ENCODE peak calls at places on chromosomes 7 and 10, in six cellular contexts. G is AG09309; N is CD8-positive, alpha-beta memory T cell; M is ovary; E is stimulated activated CD4-positive, alpha-beta T cell treated with anti-CD3 and anti-CD28 coated beads, Interleukin-15, amount 100 ng/mL, for 1 hour; W is HEK293T. R is an unnamed sample.

GRCh38 chr10:19453967-19454366 is 362.3 kb upstream of the PLXDC2 start:
- DNase-seq in G (no peak), N (no peak), M (no peak), E (no peak), W (no peak), R (no peak)

GRCh38 chr7:93895859-93896258 is 5.3 kb upstream of the TFPI2 start:
- DNase-seq in G (no peak), N (no peak), M (no peak), E (no peak), W (no peak), R (no peak)

GRCh38 chr7:2019693-2020511 is 212.8 kb downstream of the MAD1L1 start:
- DNase-seq in G (peak), N (no peak), M (peak), E (no peak), W (no peak), R (no peak)

GRCh38 chr10:64430690-64431323 is 909.6 kb downstream of the REEP3 start:
- DNase-seq in G (no peak), N (no peak), M (no peak), E (no peak), W (peak), R (peak)

GRCh38 chr10:86648706-86649426 is 5.5 kb upstream of the OPN4 start:
- DNase-seq in G (peak), N (no peak), M (peak), E (no peak), W (no peak), R (no peak)

GRCh38 chr7:120949393-120949799 is 1.2 kb upstream of the ING3 start:
- DNase-seq in G (no peak), N (no peak), M (no peak), E (no peak), W (no peak), R (no peak)

GRCh38 chr7:123271856-123272255 is 72.1 kb upstream of the SLC13A1 start:
- DNase-seq in G (no peak), N (no peak), M (no peak), E (no peak), W (no peak), R (no peak)

GRCh38 chr7:93719546-93719945 is 145.0 kb upstream of the CALCR start:
- DNase-seq in G (peak), N (no peak), M (no peak), E (no peak), W (no peak), R (no peak)

GRCh38 chr10:122854648-122855047 is 9.0 kb upstream of the CUZD1 start:
- DNase-seq in G (no peak), N (no peak), M (no peak), E (no peak), W (no peak), R (no peak)

GRCh38 chr7:604884-605531 is 85.4 kb upstream of the PDGFA start:
- DNase-seq in G (no peak), N (no peak), M (peak), E (no peak), W (no peak), R (no peak)

GRCh38 chr7:148738737-148739535 is 40.2 kb downstream of the CUL1 start:
- DNase-seq in G (no peak), N (no peak), M (no peak), E (no peak), W (no peak), R (no peak)

GRCh38 chr7:115924398-115924797 is 106.2 kb downstream of the TFEC start:
- DNase-seq in G (no peak), N (no peak), M (no peak), E (no peak), W (no peak), R (no peak)

GRCh38 chr10:93074137-93074596 is 474 bp downstream of the CYP26A1 start:
- DNase-seq in G (no peak), N (no peak), M (no peak), E (no peak), W (peak), R (no peak)

GRCh38 chr7:98831641-98832221 is 38.1 kb downstream of the TMEM130 start:
- DNase-seq in G (no peak), N (peak), M (no peak), E (no peak), W (peak), R (peak)

GRCh38 chr10:93165367-93165766 is 91.7 kb downstream of the CYP26A1 start:
- DNase-seq in G (no peak), N (no peak), M (no peak), E (no peak), W (no peak), R (no peak)

GRCh38 chr10:33253411-33253810 is 81.1 kb downstream of the NRP1 start:
- DNase-seq in G (no peak), N (no peak), M (no peak), E (no peak), W (no peak), R (no peak)

GRCh38 chr7:128794020-128794419 is 2.3 kb downstream of the CCDC136 start:
- DNase-seq in G (no peak), N (no peak), M (no peak), E (no peak), W (no peak), R (no peak)

GRCh38 chr10:34087095-34087418 is 728.0 kb downstream of the PARD3 start:
- DNase-seq in G (no peak), N (no peak), M (no peak), E (no peak), W (no peak), R (no peak)

GRCh38 chr7:103446046-103446520 is at the start of gene SLC26A5:
- DNase-seq in G (no peak), N (no peak), M (no peak), E (no peak), W (peak), R (no peak)

GRCh38 chr10:101258179-101258885 is 29.1 kb upstream of the LBX1 start:
- DNase-seq in G (no peak), N (no peak), M (no peak), E (no peak), W (peak), R (peak)

GRCh38 chr10:104780946-104781345 is 139.9 kb downstream of the SORCS3 start:
- DNase-seq in G (no peak), N (no peak), M (no peak), E (no peak), W (no peak), R (no peak)

GRCh38 chr7:110205899-110206298 is 885.0 kb upstream of the LRRN3 start:
- DNase-seq in G (no peak), N (no peak), M (no peak), E (no peak), W (no peak), R (no peak)

GRCh38 chr7:159109092-159110035 is 35.3 kb downstream of the VIPR2 start:
- DNase-seq in G (no peak), N (no peak), M (peak), E (no peak), W (no peak), R (no peak)

GRCh38 chr7:118877187-118877586 is 652.7 kb downstream of the ANKRD7 start:
- DNase-seq in G (no peak), N (no peak), M (no peak), E (no peak), W (no peak), R (no peak)

GRCh38 chr10:10589540-10589939 is 428.1 kb upstream of the CELF2 start:
- DNase-seq in G (peak), N (no peak), M (no peak), E (no peak), W (no peak), R (no peak)

GRCh38 chr7:6243168-6243567 is 29.3 kb downstream of the CYTH3 start:
- DNase-seq in G (no peak), N (no peak), M (no peak), E (no peak), W (no peak), R (no peak)